ENCODE peak calls at places on chromosomes 16 and 17, in seven cellular contexts. One of them, this sample, is unnamed.
A peak's percentile ranks its signal among the peaks of the same experiment; 100 is the strongest.

GRCh38 chr17:2390199-2390880 is 10.5 kb downstream of the MNT start:
- DNase-seq in AG10803: no peak
- DNase-seq in Panc1: no peak
- DNase-seq in H9: no peak
- DNase-seq in GM10248: no peak
- DNase-seq in AG09309: no peak
- DNase-seq in stomach: no peak
- DNase-seq in this sample: no peak

GRCh38 chr17:65177901-65178300 is 40.7 kb downstream of the RGS9 start:
- DNase-seq in AG10803: peak; percentile 64
- DNase-seq in Panc1: no peak
- DNase-seq in H9: no peak
- DNase-seq in GM10248: no peak
- DNase-seq in AG09309: no peak
- DNase-seq in stomach: no peak
- DNase-seq in this sample: no peak

GRCh38 chr17:29663155-29663554 is 40.4 kb upstream of the CORO6 start:
- DNase-seq in AG10803: peak; percentile 65
- DNase-seq in Panc1: no peak
- DNase-seq in H9: peak; percentile 42
- DNase-seq in GM10248: no peak
- DNase-seq in AG09309: no peak
- DNase-seq in stomach: no peak
- DNase-seq in this sample: no peak

GRCh38 chr17:13321932-13322701 is 279.6 kb downstream of the HS3ST3A1 start:
- DNase-seq in AG10803: no peak
- DNase-seq in Panc1: no peak
- DNase-seq in H9: no peak
- DNase-seq in GM10248: no peak
- DNase-seq in AG09309: no peak
- DNase-seq in stomach: no peak
- DNase-seq in this sample: no peak

GRCh38 chr16:12565423-12565822 is 238.3 kb downstream of the CPPED1 start:
- DNase-seq in AG10803: no peak
- DNase-seq in Panc1: no peak
- DNase-seq in H9: no peak
- DNase-seq in GM10248: no peak
- DNase-seq in AG09309: no peak
- DNase-seq in stomach: no peak
- DNase-seq in this sample: peak; percentile 35

GRCh38 chr17:6506679-6507231 is 49.6 kb downstream of the PITPNM3 start:
- DNase-seq in AG10803: peak; percentile 57
- DNase-seq in Panc1: no peak
- DNase-seq in H9: no peak
- DNase-seq in GM10248: no peak
- DNase-seq in AG09309: no peak
- DNase-seq in stomach: peak; percentile 45
- DNase-seq in this sample: no peak

GRCh38 chr17:50344712-50345380 is 1.1 kb upstream of the XYLT2 start:
- DNase-seq in AG10803: peak; percentile 19
- DNase-seq in Panc1: no peak
- DNase-seq in H9: peak; percentile 39
- DNase-seq in GM10248: no peak
- DNase-seq in AG09309: no peak
- DNase-seq in stomach: peak; percentile 69
- DNase-seq in this sample: peak; percentile 15

GRCh38 chr16:50525716-50526115 is 22.5 kb upstream of the NKD1 start:
- DNase-seq in AG10803: no peak
- DNase-seq in Panc1: no peak
- DNase-seq in H9: peak; percentile 2
- DNase-seq in GM10248: no peak
- DNase-seq in AG09309: no peak
- DNase-seq in stomach: peak; percentile 1
- DNase-seq in this sample: no peak

GRCh38 chr16:8798174-8798527 is 512 bp downstream of the PMM2 start:
- DNase-seq in AG10803: peak; percentile 37
- DNase-seq in Panc1: no peak
- DNase-seq in H9: no peak
- DNase-seq in GM10248: no peak
- DNase-seq in AG09309: no peak
- DNase-seq in stomach: no peak
- DNase-seq in this sample: peak; percentile 47

GRCh38 chr16:51313204-51313603 is 162.1 kb upstream of the SALL1 start:
- DNase-seq in AG10803: no peak
- DNase-seq in Panc1: no peak
- DNase-seq in H9: no peak
- DNase-seq in GM10248: no peak
- DNase-seq in AG09309: no peak
- DNase-seq in stomach: no peak
- DNase-seq in this sample: no peak

DNA sequence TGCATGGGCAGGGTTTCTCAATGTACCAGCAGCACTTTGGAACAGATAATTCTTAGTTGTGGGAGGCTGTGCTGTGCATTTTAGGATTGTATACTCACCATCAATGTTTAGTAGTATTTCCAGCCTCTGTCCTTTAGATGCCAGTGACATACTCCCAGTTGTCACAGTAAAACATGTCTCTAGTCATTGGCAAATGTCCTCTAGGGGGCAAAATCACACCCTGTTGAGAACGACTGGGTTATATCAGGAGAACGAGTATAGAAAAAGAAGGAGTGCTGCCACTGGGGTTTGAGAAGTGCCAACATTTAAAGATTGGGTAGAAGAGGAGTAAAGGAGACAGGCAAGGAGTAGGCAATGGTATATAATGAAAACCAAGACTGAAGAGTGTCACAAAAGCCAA is 37.9 kb upstream of the SMIM36 start:
- DNase-seq in AG10803: peak; percentile 5
- DNase-seq in Panc1: no peak
- DNase-seq in H9: no peak
- DNase-seq in GM10248: no peak
- DNase-seq in AG09309: no peak
- DNase-seq in stomach: no peak
- DNase-seq in this sample: no peak
- TF ChIP-seq CTCF in AG10803: peak; percentile 40
- TF ChIP-seq CTCF in Panc1: peak; percentile 33
- TF ChIP-seq CTCF in H9: peak; percentile 66
- TF ChIP-seq CTCF in GM10248: peak; percentile 57
- TF ChIP-seq CTCF in AG09309: peak; percentile 23
- TF ChIP-seq CTCF in stomach: no peak
- TF ChIP-seq CTCF in this sample: peak; percentile 23

GRCh38 chr17:81295031-81295677 is at the start of gene SLC38A10:
- DNase-seq in AG10803: peak; percentile 76
- DNase-seq in Panc1: no peak
- DNase-seq in H9: peak; percentile 92
- DNase-seq in GM10248: peak; percentile 98
- DNase-seq in AG09309: peak; percentile 21
- DNase-seq in stomach: peak; percentile 94
- DNase-seq in this sample: peak; percentile 94

GRCh38 chr17:81294512-81295030 is 536 bp downstream of the SLC38A10 start:
- DNase-seq in AG10803: peak; percentile 8
- DNase-seq in Panc1: no peak
- DNase-seq in H9: no peak
- DNase-seq in GM10248: no peak
- DNase-seq in AG09309: no peak
- DNase-seq in stomach: peak; percentile 42
- DNase-seq in this sample: peak; percentile 21

GRCh38 chr17:81298991-81299733 is 4.1 kb upstream of the SLC38A10 start:
- DNase-seq in AG10803: no peak
- DNase-seq in Panc1: no peak
- DNase-seq in H9: no peak
- DNase-seq in GM10248: no peak
- DNase-seq in AG09309: no peak
- DNase-seq in stomach: no peak
- DNase-seq in this sample: no peak

GRCh38 chr17:81298325-81298990 is 3.4 kb upstream of the SLC38A10 start:
- DNase-seq in AG10803: no peak
- DNase-seq in Panc1: no peak
- DNase-seq in H9: no peak
- DNase-seq in GM10248: no peak
- DNase-seq in AG09309: no peak
- DNase-seq in stomach: no peak
- DNase-seq in this sample: no peak

DNA sequence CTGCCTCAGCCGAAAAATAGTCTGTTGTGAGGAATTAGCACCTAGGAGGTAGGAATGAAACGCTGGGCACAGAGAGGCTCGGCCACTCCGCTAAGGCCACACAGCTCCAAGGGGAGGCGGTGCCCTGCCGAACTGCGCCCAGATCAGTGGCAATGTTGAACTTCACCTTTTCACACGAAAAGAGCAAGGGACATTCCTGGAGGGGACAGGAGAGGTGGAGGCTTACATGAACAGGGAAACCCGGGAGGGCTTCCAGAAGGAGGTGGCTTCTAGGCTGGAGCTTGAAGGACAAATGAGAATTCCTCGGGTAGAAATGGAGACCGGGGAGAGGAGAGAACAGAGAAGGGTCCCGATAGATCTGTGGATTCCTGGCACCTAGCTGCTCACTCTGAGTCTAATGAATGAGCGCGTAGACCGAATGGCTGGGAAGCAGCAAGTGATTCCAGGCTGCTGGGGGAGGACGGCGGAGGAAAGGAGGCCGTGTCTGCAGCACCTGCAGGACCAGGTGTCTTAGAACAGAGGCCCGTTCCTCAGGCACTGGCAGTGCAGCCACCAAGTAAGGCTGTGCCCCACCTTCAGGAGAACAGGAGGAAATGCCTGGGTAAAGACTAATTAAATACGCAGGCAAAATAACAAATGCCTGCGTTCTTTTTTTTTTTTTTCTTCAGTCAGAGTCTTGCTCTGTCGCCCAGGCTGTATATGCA is 723 bp upstream of the SLC38A10 start:
- DNase-seq in AG10803: peak; percentile 47
- DNase-seq in Panc1: no peak
- DNase-seq in H9: peak; percentile 88
- DNase-seq in GM10248: peak; percentile 63
- DNase-seq in AG09309: no peak
- DNase-seq in stomach: peak; percentile 84
- DNase-seq in this sample: peak; percentile 64
- TF ChIP-seq CTCF in AG10803: peak; percentile 42
- TF ChIP-seq CTCF in Panc1: peak; percentile 76
- TF ChIP-seq CTCF in H9: peak; percentile 53
- TF ChIP-seq CTCF in GM10248: peak; percentile 41
- TF ChIP-seq CTCF in AG09309: peak; percentile 33
- TF ChIP-seq CTCF in stomach: no peak
- TF ChIP-seq CTCF in this sample: peak; percentile 51

GRCh38 chr17:45715787-45716186 is 68.3 kb upstream of the CRHR1 start:
- DNase-seq in AG10803: no peak
- DNase-seq in Panc1: no peak
- DNase-seq in H9: peak; percentile 30
- DNase-seq in GM10248: no peak
- DNase-seq in AG09309: no peak
- DNase-seq in stomach: no peak
- DNase-seq in this sample: no peak

GRCh38 chr17:45720386-45720785 is 63.7 kb upstream of the CRHR1 start:
- DNase-seq in AG10803: no peak
- DNase-seq in Panc1: no peak
- DNase-seq in H9: no peak
- DNase-seq in GM10248: no peak
- DNase-seq in AG09309: no peak
- DNase-seq in stomach: no peak
- DNase-seq in this sample: no peak

GRCh38 chr17:45722161-45722560 is 62.0 kb upstream of the CRHR1 start:
- DNase-seq in AG10803: no peak
- DNase-seq in Panc1: no peak
- DNase-seq in H9: peak; percentile 89
- DNase-seq in GM10248: no peak
- DNase-seq in AG09309: no peak
- DNase-seq in stomach: no peak
- DNase-seq in this sample: no peak

GRCh38 chr17:45718791-45719190 is 65.3 kb upstream of the CRHR1 start:
- DNase-seq in AG10803: no peak
- DNase-seq in Panc1: no peak
- DNase-seq in H9: no peak
- DNase-seq in GM10248: no peak
- DNase-seq in AG09309: peak; percentile 61
- DNase-seq in stomach: no peak
- DNase-seq in this sample: no peak

DNA sequence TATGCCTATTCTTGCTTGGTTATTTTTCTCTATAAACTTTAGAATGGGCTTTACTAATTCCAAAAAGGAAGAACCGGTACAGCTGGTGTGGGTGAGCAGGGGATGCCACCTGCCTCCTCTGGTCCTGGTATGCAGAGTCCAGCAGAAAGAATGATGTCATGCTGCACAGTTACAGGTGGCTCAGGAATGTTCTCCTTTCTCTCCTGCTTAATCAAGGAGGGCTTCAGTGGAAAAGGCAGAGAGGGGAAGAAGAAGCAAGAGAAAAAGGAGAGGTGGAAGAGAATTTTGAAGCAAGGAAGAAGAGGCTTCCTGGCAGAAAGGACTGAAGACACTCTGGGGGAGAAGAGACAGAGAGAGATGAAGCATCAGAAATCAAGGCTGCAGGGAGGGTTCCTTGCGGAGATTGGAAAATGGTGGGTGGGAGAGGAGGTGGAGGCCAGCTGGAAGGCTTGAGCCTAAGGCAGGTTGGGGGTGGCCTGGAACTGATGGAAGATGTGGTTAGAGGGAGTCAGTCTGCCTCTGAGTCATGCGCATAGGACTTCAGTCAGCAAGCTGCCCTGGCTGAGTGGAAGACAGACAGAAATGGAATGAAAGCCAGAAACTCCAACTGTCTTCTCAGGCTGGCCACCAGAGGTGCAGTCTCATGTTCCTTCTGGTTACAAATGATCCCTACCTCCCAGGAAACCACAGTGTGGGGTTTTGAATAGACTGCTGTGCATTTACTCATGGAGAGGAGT is 64.6 kb upstream of the CRHR1 start:
- DNase-seq in AG10803: peak; percentile 78
- DNase-seq in Panc1: no peak
- DNase-seq in H9: peak; percentile 74
- DNase-seq in GM10248: no peak
- DNase-seq in AG09309: peak; percentile 84
- DNase-seq in stomach: no peak
- DNase-seq in this sample: no peak
- TF ChIP-seq CTCF in AG10803: peak; percentile 69
- TF ChIP-seq CTCF in Panc1: peak; percentile 63
- TF ChIP-seq CTCF in H9: peak; percentile 60
- TF ChIP-seq CTCF in GM10248: no peak
- TF ChIP-seq CTCF in AG09309: peak; percentile 66
- TF ChIP-seq CTCF in stomach: no peak
- TF ChIP-seq CTCF in this sample: peak; percentile 12

DNA sequence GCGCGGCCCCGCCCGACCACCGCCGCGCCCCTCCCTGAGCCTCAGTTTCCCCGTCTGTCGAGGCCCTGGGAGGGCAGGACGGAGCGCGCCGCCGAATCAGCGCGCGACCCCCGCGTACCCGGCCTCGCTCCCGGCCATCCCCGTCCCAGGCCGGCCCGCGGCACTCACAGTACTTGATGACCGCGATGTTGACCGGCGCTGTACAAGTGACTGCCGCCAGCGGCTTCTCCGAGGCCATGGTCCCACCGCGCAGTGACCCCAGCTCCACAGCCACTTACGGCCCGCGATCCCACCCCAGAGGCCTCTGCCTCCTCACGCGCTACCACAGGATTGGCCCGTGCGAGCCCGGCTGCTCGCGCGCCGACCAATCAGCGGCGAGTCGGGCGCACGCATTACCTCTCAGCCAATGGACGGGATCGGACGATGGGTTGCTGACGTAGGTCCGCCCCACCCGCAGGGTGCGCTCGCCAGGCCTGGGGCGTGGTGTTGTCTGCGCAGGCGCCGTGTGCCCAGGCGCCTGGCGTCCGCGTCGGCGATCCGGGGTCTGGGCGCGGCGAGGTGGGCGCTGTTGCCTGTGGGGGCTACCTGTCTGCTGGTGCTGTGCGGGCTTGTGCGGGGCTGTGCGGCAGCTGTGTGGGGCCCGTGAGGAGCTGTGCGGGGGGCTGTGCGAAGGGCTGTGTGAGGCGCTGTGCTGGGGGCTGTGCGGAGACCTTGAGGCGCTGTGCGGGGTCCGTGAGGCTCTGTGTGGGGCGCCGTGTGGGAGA is at the start of gene MVD:
- DNase-seq in AG10803: peak; percentile 97
- DNase-seq in Panc1: peak; percentile 61
- DNase-seq in H9: peak; percentile 99
- DNase-seq in GM10248: peak; percentile 100
- DNase-seq in AG09309: peak; percentile 85
- DNase-seq in stomach: peak; percentile 97
- DNase-seq in this sample: peak; percentile 97
- TF ChIP-seq CTCF in AG10803: no peak
- TF ChIP-seq CTCF in Panc1: no peak
- TF ChIP-seq CTCF in H9: no peak
- TF ChIP-seq CTCF in GM10248: no peak
- TF ChIP-seq CTCF in AG09309: peak; percentile 2
- TF ChIP-seq CTCF in stomach: no peak
- TF ChIP-seq CTCF in this sample: no peak